ENCODE peak calls at places on chromosomes 7 and 10, in eight cellular contexts. L is T-helper 9 cell; M is AG08396; N is foreskin fibroblast; F is fibroblast of lung; Y is RPMI7951; A is stimulated activated CD8-positive, alpha-beta memory T cell treated with anti-CD3 and anti-CD28 coated beads, Interleukin-15, amount 100 ng/mL, for 1 hour; X is hippocampal formation. G is an unnamed sample.

GRCh38 chr7:101866328-101866727 is 48.9 kb downstream of the CUX1 start:
- DNase-seq in L (no peak), M (no peak), N (no peak), F (no peak), Y (no peak), A (no peak), X (no peak), G (no peak)

GRCh38 chr10:101050206-101051069 is 11.4 kb upstream of the KAZALD1 start:
- DNase-seq in L (peak), M (peak), N (no peak), F (peak), Y (peak), A (peak), X (no peak), G (peak)

GRCh38 chr10:117543245-117543998 is 876 bp downstream of the EMX2 start:
- DNase-seq in L (no peak), M (no peak), N (peak), F (no peak), Y (no peak), A (no peak), X (no peak), G (no peak)

GRCh38 chr7:88224596-88225275 is 4.9 kb upstream of the SRI start:
- DNase-seq in L (no peak), M (peak), N (peak), F (peak), Y (peak), A (no peak), X (no peak), G (peak)

GRCh38 chr7:122307228-122307619 is 2.7 kb upstream of the FEZF1 start:
- DNase-seq in L (no peak), M (no peak), N (no peak), F (no peak), Y (no peak), A (no peak), X (no peak), G (no peak)

GRCh38 chr10:107728807-107729206 is 564.3 kb upstream of the SORCS1 start:
- DNase-seq in L (no peak), M (no peak), N (no peak), F (no peak), Y (no peak), A (no peak), X (no peak), G (peak)

GRCh38 chr10:109106604-109107003 is 816.7 kb downstream of the XPNPEP1 start:
- DNase-seq in L (no peak), M (no peak), N (no peak), F (no peak), Y (no peak), A (no peak), X (no peak), G (no peak)

GRCh38 chr7:142503036-142503435 is 245.2 kb upstream of the PRSS58 start:
- DNase-seq in L (no peak), M (no peak), N (no peak), F (no peak), Y (no peak), A (no peak), X (no peak), G (no peak)

GRCh38 chr7:55375237-55375636 is 10.1 kb downstream of the LANCL2 start:
- DNase-seq in L (no peak), M (no peak), N (no peak), F (no peak), Y (no peak), A (no peak), X (no peak), G (no peak)